ENCODE peak calls at places on chromosome 9, in six cellular contexts. One of them, this sample, is unnamed.

GRCh38 chr9:127919253-127919815 is 2.5 kb upstream of the ST6GALNAC4 start:
- DNase-seq in neuronal stem cell: no peak
- DNase-seq in IMR-90: peak
- DNase-seq in H1: no peak
- DNase-seq in mesendoderm: peak
- DNase-seq in H9: no peak
- DNase-seq in this sample: peak

GRCh38 chr9:105039180-105039799 is 111.3 kb upstream of the ABCA1 start:
- DNase-seq in neuronal stem cell: no peak
- DNase-seq in IMR-90: no peak
- DNase-seq in H1: no peak
- DNase-seq in mesendoderm: no peak
- DNase-seq in H9: no peak
- DNase-seq in this sample: no peak

GRCh38 chr9:36074870-36075532 is 38.3 kb downstream of the RECK start:
- DNase-seq in neuronal stem cell: no peak
- DNase-seq in IMR-90: peak
- DNase-seq in H1: no peak
- DNase-seq in mesendoderm: no peak
- DNase-seq in H9: no peak
- DNase-seq in this sample: peak

GRCh38 chr9:98860871-98861293 is 53.4 kb downstream of the GALNT12 start:
- DNase-seq in neuronal stem cell: peak
- DNase-seq in IMR-90: peak
- DNase-seq in H1: no peak
- DNase-seq in mesendoderm: peak
- DNase-seq in H9: no peak
- DNase-seq in this sample: peak

GRCh38 chr9:76887003-76887821 is 18.7 kb downstream of the PRUNE2 start:
- DNase-seq in neuronal stem cell: no peak
- DNase-seq in IMR-90: no peak
- DNase-seq in H1: no peak
- DNase-seq in mesendoderm: no peak
- DNase-seq in H9: no peak
- DNase-seq in this sample: no peak

GRCh38 chr9:68844623-68845612 is 139.9 kb downstream of the PIP5K1B start:
- DNase-seq in neuronal stem cell: no peak
- DNase-seq in IMR-90: peak
- DNase-seq in H1: no peak
- DNase-seq in mesendoderm: peak
- DNase-seq in H9: peak
- DNase-seq in this sample: peak

GRCh38 chr9:9003184-9003583 is 1203.6 kb upstream of the DMAC1 start:
- DNase-seq in neuronal stem cell: peak
- DNase-seq in IMR-90: no peak
- DNase-seq in H1: no peak
- DNase-seq in mesendoderm: peak
- DNase-seq in H9: no peak
- DNase-seq in this sample: peak

GRCh38 chr9:137446851-137447471 is 5.8 kb upstream of the ENTPD8 start:
- DNase-seq in neuronal stem cell: no peak
- DNase-seq in IMR-90: no peak
- DNase-seq in H1: no peak
- DNase-seq in mesendoderm: no peak
- DNase-seq in H9: no peak
- DNase-seq in this sample: no peak

GRCh38 chr9:108445431-108446018 is 410.3 kb downstream of the ACTL7B start:
- DNase-seq in neuronal stem cell: no peak
- DNase-seq in IMR-90: no peak
- DNase-seq in H1: no peak
- DNase-seq in mesendoderm: no peak
- DNase-seq in H9: no peak
- DNase-seq in this sample: no peak

GRCh38 chr9:105697871-105698270 is 3.5 kb downstream of the TMEM38B start:
- DNase-seq in neuronal stem cell: no peak
- DNase-seq in IMR-90: peak
- DNase-seq in H1: no peak
- DNase-seq in mesendoderm: no peak
- DNase-seq in H9: no peak
- DNase-seq in this sample: peak

DNA sequence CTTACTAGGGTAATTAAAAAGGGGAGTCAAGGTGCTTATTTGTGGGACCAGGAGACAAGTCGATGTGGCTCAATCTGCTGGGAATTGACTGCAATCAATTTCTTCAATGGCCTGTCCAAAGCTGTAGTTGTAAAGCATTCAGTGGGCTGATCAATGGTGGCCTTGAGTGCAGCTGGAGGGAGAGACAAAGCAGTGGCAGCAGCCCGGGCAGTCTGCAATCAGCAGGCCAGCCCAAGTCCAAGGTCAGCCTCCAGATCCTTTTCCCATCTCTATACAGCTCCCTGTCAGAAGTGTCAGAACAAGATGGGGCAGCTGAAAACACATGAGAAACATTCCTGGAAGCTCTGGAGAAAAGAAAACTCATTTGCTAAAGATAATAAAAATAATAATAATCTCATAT is 51.0 kb upstream of the BRINP1 start:
- DNase-seq in neuronal stem cell: no peak
- DNase-seq in IMR-90: no peak
- DNase-seq in H1: no peak
- DNase-seq in mesendoderm: no peak
- DNase-seq in H9: no peak
- DNase-seq in this sample: no peak
- H2BK15ac ChIP-seq in neuronal stem cell: no peak
- H2BK15ac ChIP-seq in IMR-90: no peak
- H2BK15ac ChIP-seq in H1: no peak
- H2BK15ac ChIP-seq in mesendoderm: no peak
- H2BK15ac ChIP-seq in H9: no peak
- H2BK15ac ChIP-seq in this sample: no peak

GRCh38 chr9:90555351-90556057 is 87.1 kb downstream of the DIRAS2 start:
- DNase-seq in neuronal stem cell: no peak
- DNase-seq in IMR-90: no peak
- DNase-seq in H1: no peak
- DNase-seq in mesendoderm: no peak
- DNase-seq in H9: no peak
- DNase-seq in this sample: no peak
- H3K18ac ChIP-seq in neuronal stem cell: no peak
- H3K18ac ChIP-seq in IMR-90: no peak
- H3K18ac ChIP-seq in H1: no peak
- H3K18ac ChIP-seq in mesendoderm: no peak
- H3K18ac ChIP-seq in H9: no peak
- H3K18ac ChIP-seq in this sample: no peak

GRCh38 chr9:113602126-113603119 is 138.9 kb downstream of the RGS3 start:
- DNase-seq in neuronal stem cell: no peak
- DNase-seq in IMR-90: peak
- DNase-seq in H1: peak
- DNase-seq in mesendoderm: peak
- DNase-seq in H9: peak
- DNase-seq in this sample: peak
- H4K8ac ChIP-seq in neuronal stem cell: peak
- H4K8ac ChIP-seq in IMR-90: peak
- H4K8ac ChIP-seq in H1: peak
- H4K8ac ChIP-seq in mesendoderm: no peak
- H4K8ac ChIP-seq in H9: no peak
- H4K8ac ChIP-seq in this sample: peak

GRCh38 chr9:136052991-136053756 is 41.9 kb downstream of the NACC2 start:
- DNase-seq in neuronal stem cell: no peak
- DNase-seq in IMR-90: no peak
- DNase-seq in H1: no peak
- DNase-seq in mesendoderm: peak
- DNase-seq in H9: peak
- DNase-seq in this sample: peak

GRCh38 chr9:136052433-136052880 is 42.6 kb downstream of the NACC2 start:
- DNase-seq in neuronal stem cell: no peak
- DNase-seq in IMR-90: no peak
- DNase-seq in H1: no peak
- DNase-seq in mesendoderm: no peak
- DNase-seq in H9: peak
- DNase-seq in this sample: no peak

GRCh38 chr9:136054146-136054545 is 40.9 kb downstream of the NACC2 start:
- DNase-seq in neuronal stem cell: no peak
- DNase-seq in IMR-90: no peak
- DNase-seq in H1: no peak
- DNase-seq in mesendoderm: no peak
- DNase-seq in H9: no peak
- DNase-seq in this sample: no peak

GRCh38 chr9:136054798-136055714 is 40.0 kb downstream of the NACC2 start:
- DNase-seq in neuronal stem cell: no peak
- DNase-seq in IMR-90: no peak
- DNase-seq in H1: no peak
- DNase-seq in mesendoderm: no peak
- DNase-seq in H9: no peak
- DNase-seq in this sample: no peak

DNA sequence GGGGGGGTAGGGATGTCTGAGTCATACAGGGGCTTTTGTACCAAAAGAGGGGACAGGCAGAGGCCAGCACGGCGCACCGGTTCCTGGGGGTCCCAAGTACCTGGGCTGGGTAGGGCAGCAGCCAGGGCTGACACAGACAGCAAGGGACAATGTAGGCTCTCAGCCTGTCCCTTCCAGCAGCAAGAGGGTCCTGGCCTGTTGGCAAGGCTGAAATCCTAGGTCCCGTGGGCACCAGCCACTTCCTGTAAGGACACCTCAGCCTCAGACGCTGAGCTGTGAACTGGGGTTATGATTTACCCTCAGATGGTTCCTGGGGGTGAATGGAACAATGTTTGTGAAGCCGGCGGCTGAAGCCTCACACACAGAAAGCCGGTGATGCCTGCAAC is 41.3 kb downstream of the NACC2 start:
- DNase-seq in neuronal stem cell: no peak
- DNase-seq in IMR-90: no peak
- DNase-seq in H1: no peak
- DNase-seq in mesendoderm: no peak
- DNase-seq in H9: no peak
- DNase-seq in this sample: no peak
- H2BK15ac ChIP-seq in neuronal stem cell: peak
- H2BK15ac ChIP-seq in IMR-90: no peak
- H2BK15ac ChIP-seq in H1: peak
- H2BK15ac ChIP-seq in mesendoderm: no peak
- H2BK15ac ChIP-seq in H9: no peak
- H2BK15ac ChIP-seq in this sample: peak

GRCh38 chr9:38066167-38066906 is 2.7 kb downstream of the SHB start:
- DNase-seq in neuronal stem cell: no peak
- DNase-seq in IMR-90: no peak
- DNase-seq in H1: no peak
- DNase-seq in mesendoderm: peak
- DNase-seq in H9: no peak
- DNase-seq in this sample: no peak

GRCh38 chr9:38067892-38068615 is 973 bp downstream of the SHB start:
- DNase-seq in neuronal stem cell: no peak
- DNase-seq in IMR-90: no peak
- DNase-seq in H1: no peak
- DNase-seq in mesendoderm: no peak
- DNase-seq in H9: no peak
- DNase-seq in this sample: no peak

GRCh38 chr9:38068616-38068865 is 486 bp downstream of the SHB start:
- DNase-seq in neuronal stem cell: no peak
- DNase-seq in IMR-90: peak
- DNase-seq in H1: no peak
- DNase-seq in mesendoderm: no peak
- DNase-seq in H9: no peak
- DNase-seq in this sample: peak

GRCh38 chr9:38066907-38067610 is 2.0 kb downstream of the SHB start:
- DNase-seq in neuronal stem cell: no peak
- DNase-seq in IMR-90: no peak
- DNase-seq in H1: no peak
- DNase-seq in mesendoderm: peak
- DNase-seq in H9: no peak
- DNase-seq in this sample: no peak

GRCh38 chr9:38067611-38067891 is 1.5 kb downstream of the SHB start:
- DNase-seq in neuronal stem cell: no peak
- DNase-seq in IMR-90: no peak
- DNase-seq in H1: no peak
- DNase-seq in mesendoderm: no peak
- DNase-seq in H9: peak
- DNase-seq in this sample: no peak
- H3K18ac ChIP-seq in neuronal stem cell: peak
- H3K18ac ChIP-seq in IMR-90: peak
- H3K18ac ChIP-seq in H1: peak
- H3K18ac ChIP-seq in mesendoderm: peak
- H3K18ac ChIP-seq in H9: no peak
- H3K18ac ChIP-seq in this sample: peak

GRCh38 chr9:38163518-38163917 is 94.5 kb upstream of the SHB start:
- DNase-seq in neuronal stem cell: no peak
- DNase-seq in IMR-90: no peak
- DNase-seq in H1: no peak
- DNase-seq in mesendoderm: no peak
- DNase-seq in H9: no peak
- DNase-seq in this sample: no peak

GRCh38 chr9:38162332-38162985 is 93.4 kb upstream of the SHB start:
- DNase-seq in neuronal stem cell: no peak
- DNase-seq in IMR-90: no peak
- DNase-seq in H1: no peak
- DNase-seq in mesendoderm: no peak
- DNase-seq in H9: no peak
- DNase-seq in this sample: no peak

GRCh38 chr9:38159599-38159998 is 90.6 kb upstream of the SHB start:
- DNase-seq in neuronal stem cell: no peak
- DNase-seq in IMR-90: no peak
- DNase-seq in H1: no peak
- DNase-seq in mesendoderm: no peak
- DNase-seq in H9: no peak
- DNase-seq in this sample: no peak

GRCh38 chr9:38158628-38159027 is 89.6 kb upstream of the SHB start:
- DNase-seq in neuronal stem cell: no peak
- DNase-seq in IMR-90: no peak
- DNase-seq in H1: no peak
- DNase-seq in mesendoderm: no peak
- DNase-seq in H9: no peak
- DNase-seq in this sample: no peak

DNA sequence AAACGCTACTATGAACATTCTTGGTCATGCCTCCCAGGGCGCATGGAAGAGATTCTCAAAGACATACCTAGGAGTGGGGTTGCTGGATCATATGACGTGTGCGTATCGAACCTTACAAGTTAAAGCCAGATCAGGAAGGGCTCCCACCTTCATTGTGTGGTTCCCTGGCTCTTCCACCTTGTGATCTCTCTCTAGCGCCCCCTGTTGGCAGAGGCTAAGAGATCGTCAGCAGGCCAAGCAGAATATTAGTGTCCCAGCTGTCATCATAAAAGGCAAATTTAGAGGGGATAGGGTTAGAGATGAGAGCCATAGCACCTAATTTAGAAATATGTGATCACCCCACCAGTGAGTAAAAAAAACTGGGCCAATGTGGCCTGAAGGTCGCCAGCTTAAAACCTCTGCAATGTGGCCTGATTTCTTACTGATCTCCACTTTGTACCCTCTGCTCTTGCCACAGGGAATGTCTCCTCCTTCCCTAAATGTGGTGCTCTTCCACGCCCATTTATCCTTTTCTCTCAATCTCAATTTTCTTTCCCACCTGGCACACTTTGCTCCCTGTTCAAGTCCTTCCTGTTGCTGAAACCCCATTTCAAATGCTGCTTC is 91.7 kb upstream of the SHB start:
- DNase-seq in neuronal stem cell: peak
- DNase-seq in IMR-90: peak
- DNase-seq in H1: no peak
- DNase-seq in mesendoderm: peak
- DNase-seq in H9: peak
- DNase-seq in this sample: peak
- H4K8ac ChIP-seq in neuronal stem cell: no peak
- H4K8ac ChIP-seq in IMR-90: no peak
- H4K8ac ChIP-seq in H1: no peak
- H4K8ac ChIP-seq in mesendoderm: no peak
- H4K8ac ChIP-seq in H9: no peak
- H4K8ac ChIP-seq in this sample: no peak